ENCODE peak calls at places on chromosomes 12 and 14, in nine cellular contexts. C is IMR-90, M is bronchial epithelial cell, Z is tibial artery, O is GM20000, K is A549, G is H9, D is astrocyte of the cerebellum, I is cardiac muscle cell. F is an unnamed sample.

GRCh38 chr12:91899056-91899455 is 246.6 kb downstream of the BTG1 start:
- DNase-seq in Z (no peak), O (no peak), D (no peak), M (no peak), C (no peak), I (no peak), G (no peak), K (no peak), F (no peak)

GRCh38 chr12:63196168-63196567 is 45.2 kb upstream of the AVPR1A start:
- DNase-seq in K (no peak), D (no peak), G (no peak), M (no peak), I (no peak), C (no peak), O (no peak), Z (no peak), F (no peak)

GRCh38 chr12:90922068-90922743 is 32.8 kb downstream of the CCER1 start:
- DNase-seq in K (no peak), G (no peak), I (peak; percentile 31), D (no peak), Z (no peak), C (peak; percentile 80), O (no peak), M (peak; percentile 83), F (no peak)

GRCh38 chr12:76863005-76863670 is 15.7 kb downstream of the CSRP2 start:
- DNase-seq in I (peak; percentile 60), O (no peak), D (peak; percentile 71), C (peak; percentile 96), Z (no peak), K (no peak), M (no peak), G (no peak), F (no peak)

GRCh38 chr12:57214398-57214781 is 2.2 kb upstream of the NXPH4 start:
- DNase-seq in I (peak; percentile 60), K (peak; percentile 91), Z (peak; percentile 81), G (peak; percentile 91), M (peak; percentile 44), O (peak; percentile 86), C (peak; percentile 50), D (no peak), F (peak; percentile 86)

GRCh38 chr12:122862872-122863701 is 27.8 kb downstream of the HIP1R start:
- DNase-seq in C (no peak), O (no peak), K (no peak), I (no peak), G (no peak), M (no peak), Z (peak; percentile 63), D (no peak), F (no peak)

GRCh38 chr14:100533647-100534485 is 53.4 kb downstream of the BEGAIN start:
- DNase-seq in D (no peak), Z (peak; percentile 63), G (peak; percentile 24), K (no peak), M (no peak), C (no peak), O (peak; percentile 8), I (peak; percentile 16), F (peak; percentile 13)

GRCh38 chr14:52349731-52350130 is 35.6 kb downstream of the PTGER2 start:
- DNase-seq in Z (no peak), O (no peak), D (no peak), M (no peak), C (no peak), I (no peak), G (no peak), K (no peak), F (no peak)

GRCh38 chr14:102396531-102396930 is 33.8 kb downstream of the TECPR2 start:
- DNase-seq in M (no peak), O (no peak), C (no peak), Z (no peak), G (no peak), K (no peak), D (no peak), I (no peak), F (no peak)

GRCh38 chr12:67541625-67541991 is 106.9 kb upstream of the DYRK2 start:
- DNase-seq in M (peak; percentile 18), G (no peak), Z (no peak), D (no peak), C (no peak), I (no peak), O (no peak), K (no peak), F (no peak)

GRCh38 chr12:89390802-89391673 is 38.7 kb upstream of the DUSP6 start:
- DNase-seq in Z (no peak), C (peak; percentile 90), I (peak; percentile 81), G (no peak), M (peak; percentile 71), D (peak; percentile 28), O (no peak), K (no peak), F (no peak)

GRCh38 chr12:131452444-131452860 is 258.4 kb upstream of the SFSWAP start:
- DNase-seq in O (peak; percentile 66), M (no peak), D (no peak), G (peak; percentile 79), C (no peak), I (no peak), Z (no peak), K (peak; percentile 35), F (peak; percentile 69)

GRCh38 chr14:76956253-76957090 is 72.0 kb downstream of the IRF2BPL start:
- DNase-seq in K (peak; percentile 66), M (peak; percentile 92), G (peak; percentile 98), C (peak; percentile 89), D (peak; percentile 41), I (peak; percentile 93), O (peak; percentile 65), Z (peak; percentile 97), F (peak; percentile 59)
- TF ChIP-seq CTCF in K (no peak), M (peak; percentile 3), G (no peak), C (no peak), D (no peak), I (peak; percentile 2), O (no peak), Z (peak; percentile 21), F (no peak)

DNA sequence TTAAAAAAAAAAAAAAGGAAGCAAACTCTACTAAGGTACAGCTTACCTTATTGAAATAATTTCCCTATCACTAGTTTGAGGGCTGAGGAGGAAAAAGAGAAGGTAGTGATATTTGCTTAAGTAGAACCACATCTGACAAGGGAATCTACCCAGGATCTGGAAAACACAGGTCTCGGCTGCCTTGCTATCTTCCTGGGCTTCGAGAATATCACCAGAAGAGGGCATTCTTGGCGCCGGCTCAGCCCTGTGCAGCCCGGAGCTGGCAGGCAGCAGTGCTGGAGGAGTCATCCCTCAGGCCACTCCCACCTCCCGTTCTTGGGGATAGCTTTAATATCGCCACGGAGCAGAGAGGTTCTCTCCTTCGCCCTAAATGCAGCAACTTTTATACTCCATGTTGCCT is 1181.2 kb downstream of the VRK1 start:
- DNase-seq in G (peak; percentile 87), O (no peak), I (no peak), C (no peak), Z (peak; percentile 88), D (peak; percentile 50), K (peak; percentile 39), M (peak; percentile 77), F (no peak)
- TF ChIP-seq CTCF in G (peak; percentile 71), O (no peak), I (no peak), C (no peak), Z (peak; percentile 41), D (peak; percentile 43), K (peak; percentile 28), M (peak; percentile 67), F (no peak)

GRCh38 chr14:37230551-37231194 is 32.9 kb downstream of the MIPOL1 start:
- DNase-seq in O (peak; percentile 33), G (no peak), C (peak; percentile 77), K (peak; percentile 35), I (peak; percentile 81), Z (no peak), D (peak; percentile 60), M (peak; percentile 73), F (peak; percentile 24)

GRCh38 chr14:37237735-37238200 is 40.0 kb downstream of the MIPOL1 start:
- DNase-seq in M (no peak), G (no peak), O (no peak), I (no peak), K (no peak), C (no peak), Z (no peak), D (no peak), F (no peak)

GRCh38 chr14:37237094-37237493 is 39.4 kb downstream of the MIPOL1 start:
- DNase-seq in I (no peak), C (no peak), Z (no peak), M (no peak), K (no peak), D (no peak), G (no peak), O (no peak), F (no peak)

GRCh38 chr14:37234222-37234621 is 36.5 kb downstream of the MIPOL1 start:
- DNase-seq in Z (no peak), C (no peak), D (no peak), I (no peak), O (no peak), G (no peak), M (no peak), K (no peak), F (no peak)

GRCh38 chr14:37232907-37233481 is 35.3 kb downstream of the MIPOL1 start:
- DNase-seq in I (peak; percentile 68), G (no peak), D (peak; percentile 34), K (peak; percentile 43), O (peak; percentile 7), M (peak; percentile 79), C (peak; percentile 69), Z (no peak), F (peak; percentile 23)
- TF ChIP-seq CTCF in I (peak; percentile 72), G (peak; percentile 77), D (peak; percentile 67), K (peak; percentile 68), O (peak; percentile 37), M (peak; percentile 65), C (peak; percentile 75), Z (peak; percentile 48), F (peak; percentile 62)

GRCh38 chr12:30626847-30627246 is 68.8 kb downstream of the IPO8 start:
- DNase-seq in D (no peak), K (no peak), C (no peak), M (no peak), I (no peak), O (no peak), Z (no peak), G (no peak), F (no peak)

GRCh38 chr12:30622509-30622908 is 73.2 kb downstream of the IPO8 start:
- DNase-seq in Z (no peak), O (peak; percentile 6), I (peak; percentile 62), K (no peak), G (no peak), C (peak; percentile 73), D (no peak), M (peak; percentile 85), F (peak; percentile 19)

GRCh38 chr12:30624009-30624408 is 71.7 kb downstream of the IPO8 start:
- DNase-seq in I (no peak), D (no peak), C (no peak), M (no peak), Z (no peak), O (no peak), G (no peak), K (no peak), F (no peak)
- TF ChIP-seq CTCF in I (no peak), D (no peak), C (no peak), M (no peak), Z (no peak), O (no peak), G (peak; percentile 29), K (no peak), F (no peak)